ENCODE peak calls at places on chromosome 1, in seven cellular contexts. G is psoas muscle, D is omental fat pad, L is heart right ventricle, Q is PC-9, I is fibroblast of lung, J is BE2C. W is an unnamed sample.
A peak's percentile ranks its signal among the peaks of the same experiment; 100 is the strongest.

GRCh38 chr1:231215676-231216385 is 25.2 kb upstream of the GNPAT start:
- DNase-seq in G (no peak), D (no peak), L (no peak), Q (no peak), I (no peak), J (no peak), W (no peak)

GRCh38 chr1:22216210-22216883 is 73.5 kb upstream of the WNT4 start:
- DNase-seq in G (no peak), D (no peak), L (no peak), Q (no peak), I (no peak), J (no peak), W (no peak)

GRCh38 chr1:180213401-180214177 is 16.5 kb upstream of the LHX4 start:
- DNase-seq in G (no peak), D (no peak), L (no peak), Q (no peak), I (peak; percentile 45), J (no peak), W (no peak)

GRCh38 chr1:196295766-196296165 is 312.5 kb downstream of the KCNT2 start:
- DNase-seq in G (no peak), D (no peak), L (no peak), Q (no peak), I (no peak), J (no peak), W (no peak)

GRCh38 chr1:59162665-59163064 is 134.2 kb upstream of the FGGY start:
- DNase-seq in G (no peak), D (no peak), L (no peak), Q (no peak), I (no peak), J (no peak), W (no peak)

GRCh38 chr1:29444782-29445325 is 208.5 kb downstream of the PTPRU start:
- DNase-seq in G (no peak), D (no peak), L (no peak), Q (no peak), I (no peak), J (no peak), W (no peak)

GRCh38 chr1:48039088-48040049 is 42.2 kb upstream of the TRABD2B start:
- DNase-seq in G (no peak), D (no peak), L (no peak), Q (no peak), I (peak; percentile 27), J (no peak), W (no peak)

GRCh38 chr1:170063109-170063826 is 11.2 kb downstream of the KIFAP3 start:
- DNase-seq in G (no peak), D (no peak), L (no peak), Q (peak; percentile 72), I (peak; percentile 7), J (no peak), W (no peak)

GRCh38 chr1:48916121-48917069 is 139.7 kb upstream of the BEND5 start:
- DNase-seq in G (no peak), D (no peak), L (no peak), Q (peak; percentile 42), I (peak; percentile 71), J (peak; percentile 72), W (no peak)

GRCh38 chr1:179105393-179105792 is 23.5 kb downstream of the TOR3A start:
- DNase-seq in G (no peak), D (no peak), L (no peak), Q (no peak), I (no peak), J (no peak), W (no peak)

GRCh38 chr1:40884055-40884795 is 22.1 kb upstream of the CITED4 start:
- DNase-seq in G (no peak), D (no peak), L (no peak), Q (no peak), I (no peak), J (no peak), W (no peak)

GRCh38 chr1:225834417-225835329 is 24.7 kb downstream of the EPHX1 start:
- DNase-seq in G (peak; percentile 75), D (no peak), L (peak; percentile 56), Q (no peak), I (peak; percentile 92), J (no peak), W (no peak)

GRCh38 chr1:23796466-23797271 is 3.9 kb downstream of the GALE start:
- DNase-seq in G (no peak), D (no peak), L (no peak), Q (no peak), I (no peak), J (no peak), W (no peak)

DNA sequence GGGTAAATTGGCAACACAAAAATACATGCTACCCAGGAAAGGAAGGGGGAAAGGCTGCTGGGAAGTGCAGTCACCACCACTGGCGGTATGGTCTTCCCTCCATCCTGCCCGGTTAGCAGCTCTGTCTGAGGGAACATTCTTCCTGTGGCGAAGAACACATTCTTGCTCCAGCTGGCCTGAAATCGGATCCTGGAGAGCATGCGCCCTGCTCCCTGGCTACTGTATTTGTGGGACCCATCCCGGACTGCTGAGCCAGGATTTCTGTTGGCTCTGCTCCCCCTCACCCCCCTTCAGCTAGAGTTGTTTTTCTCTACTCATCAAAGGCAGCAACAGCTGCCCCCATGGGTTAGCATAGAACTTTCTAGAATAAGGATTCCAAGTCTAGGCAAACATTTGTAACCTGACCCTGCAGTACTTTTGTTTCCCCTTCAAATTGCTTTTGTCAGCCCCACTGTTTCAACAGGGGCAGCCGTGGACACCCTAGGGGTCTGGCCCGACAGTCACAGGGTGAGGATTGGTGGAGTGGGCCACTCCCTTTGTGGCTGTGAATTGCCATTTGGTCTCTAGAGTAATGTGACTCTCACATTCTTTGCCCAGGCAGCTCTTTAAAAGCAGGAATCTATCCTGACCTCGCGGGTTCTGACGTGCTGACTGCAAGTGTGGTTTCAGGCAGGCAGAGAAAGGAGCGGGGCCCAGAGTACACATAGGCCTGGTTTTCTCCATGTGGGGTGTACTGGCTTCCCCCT is 157.7 kb downstream of the TOMM20 start:
- DNase-seq in G (peak; percentile 86), D (no peak), L (peak; percentile 67), Q (no peak), I (peak; percentile 99), J (no peak), W (no peak)
- TF ChIP-seq CTCF in G (no peak), D (no peak), L (no peak), Q (no peak), I (no peak), J (no peak), W (no peak)

DNA sequence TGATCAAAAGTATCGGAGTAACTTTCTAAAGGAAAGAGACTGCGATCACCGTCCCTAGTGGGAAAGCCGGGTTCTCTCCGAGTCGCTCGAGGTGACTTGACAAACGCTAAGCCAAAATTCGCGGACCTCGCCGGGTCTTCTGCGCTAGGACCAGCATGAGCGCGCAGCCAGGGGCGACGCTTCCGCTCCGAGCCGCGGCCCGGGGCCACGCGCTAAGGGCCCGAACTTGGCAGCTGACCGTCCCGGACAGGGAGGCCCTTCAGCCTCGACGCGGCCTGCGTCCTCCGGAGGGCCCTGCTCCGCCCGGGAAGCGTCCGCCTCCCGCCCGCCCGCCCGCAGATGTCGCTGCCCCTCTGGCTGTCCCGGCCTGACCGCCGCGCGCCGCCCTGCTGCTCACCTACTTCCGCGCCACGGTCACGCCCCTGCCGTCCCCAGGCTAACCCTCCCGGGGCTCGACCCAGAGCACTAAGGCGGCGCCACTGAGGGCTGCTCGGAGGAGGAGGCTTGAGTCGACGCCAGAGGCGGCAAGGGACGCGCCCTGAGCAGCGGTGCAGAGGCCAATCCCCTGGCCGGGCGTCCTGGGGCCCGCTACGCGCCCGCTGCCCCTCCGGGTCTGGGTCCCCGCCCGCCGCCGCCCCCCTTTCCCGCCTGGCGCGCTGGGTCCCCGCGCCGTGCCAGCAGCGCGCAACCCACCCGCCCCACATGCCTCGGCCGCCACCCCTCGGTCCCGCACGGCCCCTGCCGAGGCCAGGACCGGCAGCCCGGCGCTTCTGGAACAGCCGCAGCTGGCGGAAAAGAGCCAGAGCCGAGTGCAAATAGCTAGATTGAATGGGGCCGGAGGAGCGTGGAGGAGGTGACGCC is 896 bp upstream of the DUSP10 start:
- DNase-seq in G (peak; percentile 91), D (no peak), L (peak; percentile 93), Q (peak; percentile 71), I (peak; percentile 83), J (peak; percentile 92), W (peak; percentile 82)
- TF ChIP-seq CTCF in G (peak; percentile 38), D (no peak), L (no peak), Q (peak; percentile 48), I (peak; percentile 0), J (no peak), W (peak; percentile 23)

GRCh38 chr1:156130578-156130942 is 16.0 kb downstream of the LMNA start:
- DNase-seq in G (no peak), D (no peak), L (no peak), Q (no peak), I (no peak), J (no peak), W (no peak)
- TF ChIP-seq CTCF in G (no peak), D (no peak), L (no peak), Q (peak; percentile 22), I (no peak), J (no peak), W (peak; percentile 37)

GRCh38 chr1:156337888-156338179 is 258 bp downstream of the CCT3 start:
- DNase-seq in G (peak; percentile 19), D (peak; percentile 22), L (no peak), Q (no peak), I (no peak), J (no peak), W (no peak)
- TF ChIP-seq CTCF in G (no peak), D (no peak), L (no peak), Q (no peak), I (peak; percentile 14), J (no peak), W (no peak)

GRCh38 chr1:247119600-247120407 is 15.6 kb upstream of the ZNF669 start:
- DNase-seq in G (no peak), D (no peak), L (no peak), Q (no peak), I (no peak), J (no peak), W (peak; percentile 53)

GRCh38 chr1:247121382-247121781 is 17.2 kb upstream of the ZNF669 start:
- DNase-seq in G (no peak), D (no peak), L (no peak), Q (no peak), I (no peak), J (no peak), W (peak; percentile 27)

GRCh38 chr1:247115545-247115944 is 11.4 kb upstream of the ZNF669 start:
- DNase-seq in G (no peak), D (no peak), L (no peak), Q (no peak), I (no peak), J (no peak), W (peak; percentile 58)

GRCh38 chr1:247115141-247115510 is 11.0 kb upstream of the ZNF669 start:
- DNase-seq in G (no peak), D (no peak), L (no peak), Q (no peak), I (no peak), J (no peak), W (peak; percentile 59)

DNA sequence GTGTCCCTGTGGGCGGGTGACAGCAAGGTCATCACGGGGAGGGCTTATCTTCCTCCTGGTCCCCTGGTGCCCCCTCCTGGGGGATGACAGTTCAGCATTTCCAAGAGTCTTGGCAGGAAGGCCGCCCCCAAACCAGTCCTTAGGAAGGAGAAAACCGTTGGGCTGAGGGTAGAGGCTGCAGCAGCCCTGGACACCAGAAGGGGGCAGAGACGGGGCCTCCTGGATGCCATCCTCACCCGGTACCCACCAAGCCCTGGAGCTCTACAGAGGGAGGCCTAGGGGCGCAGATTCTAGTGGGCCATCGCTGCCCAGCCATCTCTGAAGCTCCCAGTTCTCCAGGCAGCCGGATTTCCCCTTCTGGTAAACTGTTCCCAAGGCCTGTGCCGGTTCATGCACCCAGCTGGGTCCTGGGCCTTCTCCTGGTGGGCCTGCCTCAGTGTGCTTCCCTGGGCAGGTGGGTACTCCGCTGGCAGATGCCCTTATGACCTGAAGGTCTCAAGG is 14.8 kb upstream of the ZNF669 start:
- DNase-seq in G (no peak), D (no peak), L (no peak), Q (no peak), I (peak; percentile 21), J (peak; percentile 67), W (peak; percentile 67)
- TF ChIP-seq CTCF in G (no peak), D (no peak), L (no peak), Q (no peak), I (peak; percentile 26), J (peak; percentile 40), W (peak; percentile 28)

W was measured in type B pancreatic cell.